ENCODE peak calls at places on chromosome 10, in seven cellular contexts. P is SK-N-SH, H is mammary epithelial cell, S is H9, W is IMR-90, T is adipocyte, I is DND-41. A is an unnamed sample.

GRCh38 chr10:96745950-96746349 is 25.6 kb upstream of the PIK3AP1 start:
- DNase-seq in I (no peak), P (no peak), T (no peak), S (no peak), H (no peak), W (no peak), A (no peak)

GRCh38 chr10:10869592-10869991 is 148.1 kb upstream of the CELF2 start:
- DNase-seq in H (no peak), W (peak), S (no peak), P (no peak), T (no peak), I (no peak), A (no peak)

GRCh38 chr10:60760711-60761210 is 17.5 kb upstream of the CDK1 start:
- DNase-seq in I (no peak), P (no peak), T (no peak), H (peak), W (no peak), S (no peak), A (no peak)

GRCh38 chr10:77862595-77862994 is 64.0 kb downstream of the DLG5 start:
- DNase-seq in P (no peak), S (no peak), T (no peak), H (no peak), I (no peak), W (peak), A (no peak)

GRCh38 chr10:3741688-3742461 is 43.1 kb downstream of the KLF6 start:
- DNase-seq in T (no peak), I (no peak), S (no peak), H (no peak), P (no peak), W (no peak), A (no peak)

GRCh38 chr10:34121974-34122282 is 693.2 kb downstream of the PARD3 start:
- DNase-seq in I (peak), S (no peak), T (peak), H (no peak), P (no peak), W (peak), A (no peak)

GRCh38 chr10:70931168-70931805 is 42.9 kb upstream of the PCBD1 start:
- DNase-seq in T (peak), H (peak), P (no peak), W (peak), S (no peak), I (no peak), A (peak)

GRCh38 chr10:21526952-21527633 is 1.6 kb upstream of the SKIDA1 start:
- DNase-seq in H (peak), P (peak), I (no peak), W (peak), T (peak), S (peak), A (peak)

GRCh38 chr10:25493122-25493893 is 318.5 kb downstream of the GPR158 start:
- DNase-seq in S (peak), T (no peak), I (no peak), H (peak), W (peak), P (peak), A (peak)

GRCh38 chr10:83229991-83230390 is 909.3 kb upstream of the GHITM start:
- DNase-seq in P (no peak), W (no peak), I (no peak), H (no peak), S (peak), T (no peak), A (no peak)

GRCh38 chr10:104735469-104735868 is 94.4 kb downstream of the SORCS3 start:
- DNase-seq in I (no peak), W (no peak), S (peak), H (no peak), P (peak), T (no peak), A (peak)

GRCh38 chr10:5563237-5563961 is 38.6 kb downstream of the CALML3 start:
- DNase-seq in T (no peak), P (no peak), I (no peak), W (no peak), H (no peak), S (no peak), A (peak)

GRCh38 chr10:44292390-44293002 is 92.4 kb downstream of the CXCL12 start:
- DNase-seq in W (no peak), S (no peak), I (no peak), H (no peak), T (no peak), P (no peak), A (peak)

GRCh38 chr10:125448596-125448995 is 234.4 kb downstream of the TEX36 start:
- DNase-seq in T (no peak), S (peak), H (peak), W (peak), P (peak), I (peak), A (peak)

GRCh38 chr10:33111652-33112051 is 153.6 kb upstream of the ITGB1 start:
- DNase-seq in I (no peak), S (no peak), H (no peak), T (no peak), W (no peak), P (no peak), A (no peak)

GRCh38 chr10:86580549-86580886 is 58.9 kb upstream of the WAPL start:
- DNase-seq in S (no peak), P (no peak), W (no peak), T (no peak), H (no peak), I (no peak), A (no peak)

GRCh38 chr10:86304436-86304835 is 62.2 kb downstream of the GRID1 start:
- DNase-seq in H (no peak), I (no peak), W (no peak), P (no peak), S (peak), T (no peak), A (no peak)

GRCh38 chr10:99872367-99873162 is 90.1 kb downstream of the ABCC2 start:
- DNase-seq in W (peak), T (no peak), I (no peak), H (peak), P (no peak), S (no peak), A (peak)

GRCh38 chr10:114525368-114525949 is 121.2 kb upstream of the AFAP1L2 start:
- DNase-seq in W (no peak), S (no peak), T (no peak), H (peak), P (no peak), I (no peak), A (no peak)

GRCh38 chr10:20486791-20487190 is 410.3 kb downstream of the NEBL start:
- DNase-seq in S (no peak), P (no peak), I (no peak), W (no peak), T (no peak), H (no peak), A (no peak)

GRCh38 chr10:83346216-83346910 is 792.9 kb upstream of the GHITM start:
- DNase-seq in W (peak), H (peak), P (no peak), T (peak), S (no peak), I (no peak), A (no peak)

GRCh38 chr10:130022071-130022470 is 58.0 kb upstream of the EBF3 start:
- DNase-seq in S (peak), H (no peak), T (no peak), I (no peak), W (no peak), P (no peak), A (no peak)

GRCh38 chr10:30384791-30385201 is 35.7 kb upstream of the MTPAP start:
- DNase-seq in W (peak), H (peak), T (peak), I (peak), S (peak), P (peak), A (peak)

GRCh38 chr10:131320860-131321604 is 9.5 kb upstream of the TCERG1L start:
- DNase-seq in S (no peak), T (no peak), W (no peak), H (no peak), P (no peak), I (no peak), A (peak)

GRCh38 chr10:109784236-109784635 is 139.1 kb downstream of the XPNPEP1 start:
- DNase-seq in I (no peak), T (peak), S (no peak), W (no peak), H (peak), P (no peak), A (no peak)

GRCh38 chr10:79180619-79181221 is 112.0 kb downstream of the ZMIZ1 start:
- DNase-seq in S (no peak), W (no peak), T (no peak), H (peak), P (no peak), I (no peak), A (no peak)

GRCh38 chr10:43138757-43139241 is 554 bp downstream of the CSGALNACT2 start:
- DNase-seq in S (no peak), H (peak), I (peak), P (peak), T (peak), W (peak), A (no peak)

GRCh38 chr10:6012506-6012905 is 35.2 kb upstream of the IL15RA start:
- DNase-seq in T (no peak), H (no peak), W (no peak), P (no peak), I (no peak), S (no peak), A (no peak)

GRCh38 chr10:121572857-121573540 is 25.2 kb downstream of the FGFR2 start:
- DNase-seq in P (no peak), T (no peak), I (no peak), W (no peak), S (no peak), H (no peak), A (no peak)

GRCh38 chr10:43203491-43204393 is 63.1 kb downstream of the RASGEF1A start:
- DNase-seq in T (no peak), H (no peak), P (peak), I (no peak), S (peak), W (no peak), A (peak)

GRCh38 chr10:59606551-59606961 is 103.1 kb downstream of the SLC16A9 start:
- DNase-seq in H (peak), P (peak), I (no peak), S (no peak), T (peak), W (peak), A (no peak)

GRCh38 chr10:35493196-35494118 is 111.7 kb upstream of the GJD4 start:
- DNase-seq in W (peak), T (no peak), I (no peak), P (no peak), H (peak), S (no peak), A (no peak)

GRCh38 chr10:131818510-131819234 is 82.1 kb upstream of the PPP2R2D start:
- DNase-seq in H (no peak), I (no peak), T (no peak), P (peak), S (no peak), W (no peak), A (peak)

GRCh38 chr10:101828734-101829551 is 10.7 kb upstream of the OGA start:
- DNase-seq in I (no peak), T (no peak), P (no peak), W (no peak), H (no peak), S (no peak), A (no peak)
- H3K9ac ChIP-seq in I (no peak), T (no peak), P (no peak), W (no peak), H (no peak), S (no peak), A (no peak)

GRCh38 chr10:8060704-8061121 is 6.2 kb downstream of the GATA3 start:
- DNase-seq in W (no peak), I (peak), S (no peak), H (peak), T (no peak), P (no peak), A (peak)
- H3K9ac ChIP-seq in W (no peak), I (peak), S (no peak), H (peak), T (no peak), P (peak), A (no peak)

DNA sequence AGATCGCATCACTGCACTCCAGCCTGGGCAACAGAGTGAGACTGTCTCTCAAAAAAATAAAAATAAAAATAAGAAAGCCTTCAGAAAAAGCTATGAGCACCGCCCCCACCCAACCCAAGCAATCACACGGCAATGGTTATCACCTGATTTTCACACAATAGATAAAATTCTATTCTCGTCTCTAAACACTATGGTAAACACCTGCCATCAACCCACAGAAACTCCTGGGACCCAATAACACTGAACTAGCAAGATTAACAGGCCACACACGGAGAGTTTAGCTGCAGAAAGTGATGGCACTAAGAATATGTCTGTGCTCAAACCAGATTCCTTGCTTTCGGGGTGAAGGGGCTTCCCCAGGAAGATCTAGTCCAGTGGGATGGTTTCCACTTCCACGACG is 173.8 kb downstream of the DIP2C start:
- DNase-seq in I (no peak), W (no peak), P (no peak), S (no peak), T (no peak), H (no peak), A (no peak)
- H3K9ac ChIP-seq in I (no peak), W (no peak), P (no peak), S (no peak), T (no peak), H (no peak), A (no peak)

GRCh38 chr10:88467835-88468485 is 115.2 kb downstream of the RNLS start:
- DNase-seq in P (no peak), W (peak), I (no peak), S (no peak), T (peak), H (peak), A (no peak)
- H3K9ac ChIP-seq in P (no peak), W (no peak), I (no peak), S (no peak), T (no peak), H (no peak), A (no peak)

DNA sequence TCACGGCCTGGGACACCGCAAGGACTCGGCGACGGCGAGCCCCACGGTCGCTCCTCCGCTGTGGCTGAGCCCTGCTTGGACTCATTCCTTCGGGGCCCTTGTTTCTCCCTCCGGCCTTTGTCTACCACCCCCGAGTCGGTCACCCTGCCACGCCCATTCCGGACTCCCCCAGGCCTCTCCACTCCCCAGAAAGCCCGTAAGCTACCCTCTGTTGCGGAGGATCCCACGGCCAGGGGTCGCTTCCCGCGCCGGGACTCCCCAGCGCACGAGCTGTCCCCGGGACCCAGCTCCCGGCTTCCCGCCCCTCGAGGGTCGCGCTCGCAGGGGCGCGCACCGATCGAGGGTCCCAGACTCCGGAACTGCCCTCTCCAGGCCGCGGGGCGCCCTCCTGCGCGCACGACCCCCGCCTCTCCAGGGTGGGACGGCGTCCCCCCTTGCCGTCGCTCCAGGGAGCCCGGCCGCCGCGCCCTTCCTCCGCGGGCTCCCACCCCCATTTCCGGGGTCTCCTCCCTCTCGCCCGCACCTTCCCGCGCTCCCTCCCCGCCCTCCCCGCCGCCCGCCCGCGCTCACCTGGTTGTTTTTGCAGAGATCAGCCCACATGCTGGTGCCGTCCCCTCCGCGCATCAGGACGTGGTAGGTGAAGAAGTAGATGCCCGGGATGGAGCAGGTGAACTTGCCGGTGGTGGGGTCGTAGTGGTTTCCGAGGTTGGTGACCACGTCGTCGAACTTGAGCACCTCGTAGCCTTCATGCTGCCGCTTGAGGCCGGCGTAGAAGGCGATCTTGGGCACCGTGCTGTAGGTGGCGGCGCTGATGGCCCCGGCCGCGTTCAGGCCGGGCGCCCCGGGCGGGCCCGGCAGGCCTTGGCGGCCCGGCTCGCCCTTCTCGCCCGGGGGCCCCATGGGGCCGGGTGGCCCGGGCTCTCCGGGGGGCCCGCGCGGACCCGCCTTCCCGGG is 1.5 kb downstream of the C1QL3 start:
- DNase-seq in W (no peak), H (no peak), I (no peak), T (no peak), S (peak), P (peak), A (peak)
- H3K9ac ChIP-seq in W (no peak), H (no peak), I (no peak), T (no peak), S (peak), P (no peak), A (no peak)

GRCh38 chr10:116671274-116671926 is 50.6 kb downstream of the PNLIPRP2 start:
- DNase-seq in T (no peak), H (peak), P (no peak), I (no peak), S (no peak), W (peak), A (no peak)

GRCh38 chr10:116670706-116671105 is 50.0 kb downstream of the PNLIPRP2 start:
- DNase-seq in W (no peak), I (no peak), H (no peak), P (no peak), S (no peak), T (no peak), A (no peak)

GRCh38 chr10:116669080-116669479 is 48.3 kb downstream of the PNLIPRP2 start:
- DNase-seq in T (no peak), S (peak), I (no peak), H (no peak), W (peak), P (no peak), A (no peak)

GRCh38 chr10:116668446-116668845 is 47.7 kb downstream of the PNLIPRP2 start:
- DNase-seq in S (no peak), T (no peak), H (no peak), P (no peak), W (no peak), I (no peak), A (no peak)

DNA sequence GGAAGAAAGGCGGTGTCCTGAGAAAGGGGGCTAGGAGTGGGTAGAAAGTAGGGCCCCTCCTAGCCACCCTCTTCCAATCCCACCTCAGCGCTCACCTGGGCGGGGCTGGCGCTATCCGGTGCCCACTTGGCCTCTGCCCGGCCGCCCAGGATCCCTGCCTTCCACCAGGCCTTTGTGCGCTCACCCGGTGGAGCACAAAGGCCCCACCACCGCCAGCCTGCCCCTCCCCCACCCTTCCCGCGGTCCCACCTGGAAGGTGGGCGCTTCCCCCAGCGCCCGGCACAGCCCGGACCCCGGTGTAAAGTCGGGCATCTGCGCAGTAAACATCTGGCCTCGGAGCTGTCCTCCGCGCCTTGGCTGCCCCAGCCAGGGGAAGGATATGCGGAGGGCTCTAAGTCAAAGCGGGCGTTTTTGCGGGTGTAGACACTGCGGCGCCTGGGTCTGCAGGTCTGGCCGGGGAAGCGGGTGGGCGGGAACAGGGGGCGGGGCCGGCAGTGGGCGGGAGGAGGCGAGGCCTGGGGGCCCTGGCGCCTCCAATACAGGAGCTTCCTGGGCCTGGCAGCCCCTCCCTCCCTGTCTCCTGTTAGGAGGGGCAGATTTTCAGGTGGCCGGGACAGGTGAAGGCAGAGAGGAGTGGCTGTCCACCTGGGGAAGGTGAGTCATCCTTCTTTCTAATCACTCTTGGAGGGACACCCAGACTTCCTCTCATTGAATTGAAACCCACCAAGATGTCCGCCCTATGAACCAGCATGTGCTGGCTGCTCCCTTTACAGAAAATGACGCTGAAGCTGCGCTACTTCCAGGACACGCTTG is 49.3 kb downstream of the PNLIPRP2 start:
- DNase-seq in I (no peak), P (peak), S (peak), H (no peak), T (no peak), W (no peak), A (peak)
- H3K9ac ChIP-seq in I (no peak), P (no peak), S (peak), H (no peak), T (no peak), W (no peak), A (peak)

GRCh38 chr10:87625658-87626057 is 34.0 kb upstream of the PAPSS2 start:
- DNase-seq in W (no peak), H (no peak), S (no peak), T (no peak), I (no peak), P (no peak), A (no peak)
- H3K9ac ChIP-seq in W (no peak), H (no peak), S (no peak), T (no peak), I (no peak), P (no peak), A (no peak)

GRCh38 chr10:12019343-12019971 is 23.2 kb downstream of the UPF2 start:
- DNase-seq in I (no peak), P (no peak), H (no peak), T (no peak), S (no peak), W (peak), A (no peak)
- H3K9ac ChIP-seq in I (no peak), P (no peak), H (no peak), T (peak), S (no peak), W (no peak), A (no peak)